ENCODE peak calls at places on chromosomes 16 and 17, in six cellular contexts. Z is SJSA1; X is activated CD8-positive, alpha-beta memory T cell treated with anti-CD3 and anti-CD28 coated beads for 4 hours; T is amygdala; G is astrocyte of the hippocampus; K is colonic mucosa. J is an unnamed sample.

GRCh38 chr17:34154916-34155730 is 100.0 kb upstream of the CCL2 start:
- DNase-seq in G (no peak), K (no peak), X (no peak), T (no peak), Z (no peak), J (no peak)

GRCh38 chr16:88276591-88276990 is 106.2 kb upstream of the ZNF469 start:
- DNase-seq in T (no peak), Z (no peak), X (no peak), K (no peak), G (no peak), J (no peak)

GRCh38 chr17:1898332-1898731 is 68.5 kb downstream of the RPA1 start:
- DNase-seq in T (no peak), G (no peak), X (no peak), K (no peak), Z (no peak), J (no peak)

GRCh38 chr17:32285286-32285685 is 19.7 kb downstream of the RHBDL3 start:
- DNase-seq in K (no peak), X (no peak), T (no peak), G (no peak), Z (no peak), J (no peak)

GRCh38 chr17:56786989-56787482 is 46.7 kb downstream of the C17orf67 start:
- DNase-seq in Z (peak), G (peak), K (no peak), T (no peak), X (peak), J (peak)

GRCh38 chr16:85416267-85417109 is 196.6 kb upstream of the GSE1 start:
- DNase-seq in X (peak), Z (peak), T (no peak), G (peak), K (peak), J (peak)

GRCh38 chr16:67027046-67027445 is 1.9 kb upstream of the CBFB start:
- DNase-seq in G (no peak), Z (peak), X (no peak), T (no peak), K (no peak), J (no peak)

GRCh38 chr16:84065536-84066132 is 23.0 kb upstream of the SLC38A8 start:
- DNase-seq in K (peak), Z (peak), X (no peak), G (peak), T (peak), J (peak)

GRCh38 chr17:74840500-74840899 is 19.2 kb downstream of the GRIN2C start:
- DNase-seq in Z (no peak), G (no peak), K (no peak), X (no peak), T (no peak), J (no peak)

GRCh38 chr17:76982408-76983074 is 114.3 kb downstream of the MGAT5B start:
- DNase-seq in K (no peak), X (no peak), T (no peak), Z (no peak), G (no peak), J (no peak)

J was measured in transverse colon.